ENCODE peak calls at places on chromosomes 7 and 10, in six cellular contexts. D is activated CD4-positive, alpha-beta T cell treated with anti-CD3 and anti-CD28 coated beads for 48 hours; Y is endothelial cell; U is keratinocyte; E is NCI-H1105; K is activated effector memory CD4-positive, alpha-beta T cell treated with Interleukin-2 at 50 U/mL for 16 hours. G is an unnamed sample.

GRCh38 chr7:158310924-158311713 is 276.5 kb downstream of the PTPRN2 start:
- DNase-seq in K (no peak), Y (no peak), D (no peak), U (no peak), E (no peak), G (no peak)

GRCh38 chr10:58756126-58756525 is 243.5 kb downstream of the BICC1 start:
- DNase-seq in U (no peak), E (no peak), D (no peak), K (no peak), Y (no peak), G (no peak)

GRCh38 chr7:156578978-156579430 is 61.6 kb upstream of the RNF32 start:
- DNase-seq in K (no peak), D (no peak), E (no peak), Y (no peak), U (no peak), G (no peak)

GRCh38 chr10:117239031-117239430 is 1.9 kb upstream of the SLC18A2 start:
- DNase-seq in D (no peak), K (no peak), Y (no peak), E (no peak), U (no peak), G (no peak)

GRCh38 chr7:19982841-19983835 is 209.7 kb upstream of the TMEM196 start:
- DNase-seq in D (no peak), Y (peak), K (no peak), E (no peak), U (no peak), G (no peak)

GRCh38 chr10:111087968-111088505 is 11.2 kb downstream of the ADRA2A start:
- DNase-seq in K (no peak), U (no peak), D (no peak), Y (no peak), E (no peak), G (no peak)

GRCh38 chr7:128078309-128078708 is 47.1 kb upstream of the LRRC4 start:
- DNase-seq in K (no peak), E (no peak), D (no peak), U (no peak), Y (no peak), G (no peak)

GRCh38 chr7:12508554-12508953 is 62.0 kb upstream of the SCIN start:
- DNase-seq in K (no peak), D (no peak), E (no peak), Y (no peak), U (no peak), G (no peak)

GRCh38 chr10:88082806-88083596 is 219.6 kb downstream of the PTEN start:
- DNase-seq in Y (no peak), E (no peak), U (no peak), K (no peak), D (no peak), G (no peak)